ENCODE peak calls at places on chromosomes 3 and 15, in six cellular contexts. One of them, this sample, is unnamed.
A peak's percentile ranks its signal among the peaks of the same experiment; 100 is the strongest.

GRCh38 chr15:35519536-35520149 is 26.3 kb downstream of the DPH6 start:
- DNase-seq in CD4-positive, CD25-positive, alpha-beta regulatory T cell: no peak
- DNase-seq in germinal center: no peak
- DNase-seq in pulmonary artery endothelial cell: peak; percentile 17
- DNase-seq in activated naive CD4-positive, alpha-beta T cell treated with anti-CD3 and anti-CD28 coated beads, Interleukin-2, amount 50 U/mL, for 16 hours: no peak
- DNase-seq in cardiac muscle cell: peak; percentile 77
- DNase-seq in this sample: no peak

GRCh38 chr3:44476181-44476599 is 1.3 kb downstream of the ZNF445 start:
- DNase-seq in CD4-positive, CD25-positive, alpha-beta regulatory T cell: no peak
- DNase-seq in germinal center: no peak
- DNase-seq in pulmonary artery endothelial cell: no peak
- DNase-seq in activated naive CD4-positive, alpha-beta T cell treated with anti-CD3 and anti-CD28 coated beads, Interleukin-2, amount 50 U/mL, for 16 hours: no peak
- DNase-seq in cardiac muscle cell: peak; percentile 57
- DNase-seq in this sample: no peak

GRCh38 chr15:64379216-64379960 is 1.9 kb downstream of the PCLAF start:
- DNase-seq in CD4-positive, CD25-positive, alpha-beta regulatory T cell: no peak
- DNase-seq in germinal center: no peak
- DNase-seq in pulmonary artery endothelial cell: no peak
- DNase-seq in activated naive CD4-positive, alpha-beta T cell treated with anti-CD3 and anti-CD28 coated beads, Interleukin-2, amount 50 U/mL, for 16 hours: no peak
- DNase-seq in cardiac muscle cell: no peak
- DNase-seq in this sample: no peak

GRCh38 chr3:21158801-21159564 is 592.0 kb downstream of the ZNF385D start:
- DNase-seq in CD4-positive, CD25-positive, alpha-beta regulatory T cell: no peak
- DNase-seq in germinal center: no peak
- DNase-seq in pulmonary artery endothelial cell: no peak
- DNase-seq in activated naive CD4-positive, alpha-beta T cell treated with anti-CD3 and anti-CD28 coated beads, Interleukin-2, amount 50 U/mL, for 16 hours: no peak
- DNase-seq in cardiac muscle cell: peak; percentile 12
- DNase-seq in this sample: no peak

GRCh38 chr15:96356494-96357455 is 26.3 kb downstream of the NR2F2 start:
- DNase-seq in CD4-positive, CD25-positive, alpha-beta regulatory T cell: peak; percentile 32
- DNase-seq in germinal center: peak; percentile 61
- DNase-seq in pulmonary artery endothelial cell: no peak
- DNase-seq in activated naive CD4-positive, alpha-beta T cell treated with anti-CD3 and anti-CD28 coated beads, Interleukin-2, amount 50 U/mL, for 16 hours: peak; percentile 66
- DNase-seq in cardiac muscle cell: peak; percentile 88
- DNase-seq in this sample: peak; percentile 76

GRCh38 chr3:52429031-52429430 is 15.9 kb downstream of the SEMA3G start:
- DNase-seq in CD4-positive, CD25-positive, alpha-beta regulatory T cell: no peak
- DNase-seq in germinal center: no peak
- DNase-seq in pulmonary artery endothelial cell: no peak
- DNase-seq in activated naive CD4-positive, alpha-beta T cell treated with anti-CD3 and anti-CD28 coated beads, Interleukin-2, amount 50 U/mL, for 16 hours: no peak
- DNase-seq in cardiac muscle cell: no peak
- DNase-seq in this sample: no peak

GRCh38 chr15:78641876-78642275 is 866 bp upstream of the CHRNB4 start:
- DNase-seq in CD4-positive, CD25-positive, alpha-beta regulatory T cell: no peak
- DNase-seq in germinal center: no peak
- DNase-seq in pulmonary artery endothelial cell: no peak
- DNase-seq in activated naive CD4-positive, alpha-beta T cell treated with anti-CD3 and anti-CD28 coated beads, Interleukin-2, amount 50 U/mL, for 16 hours: no peak
- DNase-seq in cardiac muscle cell: no peak
- DNase-seq in this sample: no peak

GRCh38 chr3:137820366-137820765 is 56.3 kb downstream of the SOX14 start:
- DNase-seq in CD4-positive, CD25-positive, alpha-beta regulatory T cell: no peak
- DNase-seq in germinal center: no peak
- DNase-seq in pulmonary artery endothelial cell: no peak
- DNase-seq in activated naive CD4-positive, alpha-beta T cell treated with anti-CD3 and anti-CD28 coated beads, Interleukin-2, amount 50 U/mL, for 16 hours: no peak
- DNase-seq in cardiac muscle cell: no peak
- DNase-seq in this sample: no peak

GRCh38 chr15:74202461-74203401 is at the start of gene STRA6:
- DNase-seq in CD4-positive, CD25-positive, alpha-beta regulatory T cell: no peak
- DNase-seq in germinal center: no peak
- DNase-seq in pulmonary artery endothelial cell: no peak
- DNase-seq in activated naive CD4-positive, alpha-beta T cell treated with anti-CD3 and anti-CD28 coated beads, Interleukin-2, amount 50 U/mL, for 16 hours: no peak
- DNase-seq in cardiac muscle cell: no peak
- DNase-seq in this sample: no peak

This sample was measured in GM19239.